ENCODE peak calls at places on chromosomes 11 and 22, in four cellular contexts. Y is fibroblast of lung, A is psoas muscle, I is IMR-90. N is an unnamed sample.

GRCh38 chr22:19619144-19620009 is 94.9 kb upstream of the SEPTIN5 start:
- DNase-seq in A (no peak), I (no peak), Y (no peak), N (no peak)

GRCh38 chr11:90204832-90205646 is 17.8 kb downstream of the CHORDC1 start:
- DNase-seq in I (peak), Y (peak), A (no peak), N (peak)

GRCh38 chr11:65424200-65425104 is 1.9 kb downstream of the NEAT1 start:
- DNase-seq in I (peak), Y (peak), A (peak), N (no peak)

GRCh38 chr11:21301981-21302380 is 632.6 kb downstream of the NELL1 start:
- DNase-seq in I (no peak), Y (no peak), A (no peak), N (no peak)

GRCh38 chr11:68322031-68322388 is 9.6 kb downstream of the LRP5 start:
- DNase-seq in I (no peak), Y (no peak), A (no peak), N (no peak)

GRCh38 chr11:132035228-132035627 is 664.8 kb downstream of the NTM start:
- DNase-seq in Y (no peak), I (peak), A (no peak), N (no peak)

GRCh38 chr11:79381036-79381435 is 59.8 kb downstream of the TENM4 start:
- DNase-seq in A (no peak), I (no peak), Y (no peak), N (no peak)

GRCh38 chr11:11268119-11268518 is 84.9 kb downstream of the CSNK2A3 start:
- DNase-seq in A (no peak), Y (no peak), I (no peak), N (no peak)

GRCh38 chr11:122123258-122123929 is 7.4 kb upstream of the BLID start:
- DNase-seq in Y (peak), I (no peak), A (no peak), N (no peak)

GRCh38 chr22:17706451-17706900 is 67.8 kb downstream of the BID start:
- DNase-seq in Y (peak), I (peak), A (no peak), N (peak)

GRCh38 chr11:124867700-124868099 is 2.5 kb downstream of the ROBO3 start:
- DNase-seq in A (no peak), Y (peak), I (peak), N (peak)

GRCh38 chr22:19127329-19128008 is 3.6 kb upstream of the TSSK2 start:
- DNase-seq in Y (no peak), I (no peak), A (peak), N (no peak)

GRCh38 chr11:92843455-92843854 is 126.0 kb upstream of the MTNR1B start:
- DNase-seq in Y (no peak), A (no peak), I (no peak), N (no peak)

GRCh38 chr22:47275479-47276218 is 513.2 kb downstream of the TBC1D22A start:
- DNase-seq in A (no peak), Y (no peak), I (no peak), N (no peak)

GRCh38 chr11:132639986-132640385 is 892.3 kb downstream of the OPCML start:
- DNase-seq in I (no peak), A (no peak), Y (no peak), N (no peak)

GRCh38 chr11:119468511-119468910 is 45.5 kb upstream of the THY1 start:
- DNase-seq in Y (no peak), A (no peak), I (no peak), N (no peak)

GRCh38 chr11:77200351-77200750 is 72.3 kb downstream of the MYO7A start:
- DNase-seq in I (no peak), A (no peak), Y (no peak), N (no peak)

GRCh38 chr11:69287968-69288882 is 5.7 kb upstream of the MYEOV start:
- DNase-seq in Y (no peak), A (peak), I (no peak), N (no peak)

GRCh38 chr22:50179937-50180726 is 5.6 kb upstream of the TRABD start:
- DNase-seq in Y (no peak), A (peak), I (no peak), N (no peak)

GRCh38 chr11:15687342-15687741 is 572.6 kb downstream of the INSC start:
- DNase-seq in A (no peak), Y (no peak), I (peak), N (no peak)

GRCh38 chr11:68468217-68468828 is 7.8 kb downstream of the PPP6R3 start:
- DNase-seq in I (no peak), A (no peak), Y (no peak), N (no peak)

GRCh38 chr22:36055376-36056310 is 27.0 kb upstream of the RBFOX2 start:
- DNase-seq in I (peak), Y (peak), A (peak), N (no peak)

GRCh38 chr22:27139935-27140493 is 482.6 kb downstream of the MIAT start:
- DNase-seq in I (peak), A (no peak), Y (peak), N (peak)

GRCh38 chr11:58391879-58392278 is 14.8 kb downstream of the OR5B3 start:
- DNase-seq in A (no peak), I (peak), Y (no peak), N (no peak)

GRCh38 chr11:33620423-33621120 is 80.1 kb downstream of the C11orf91 start:
- DNase-seq in Y (peak), I (peak), A (no peak), N (peak)

GRCh38 chr11:60428517-60428916 is 855 bp upstream of the MS4A5 start:
- DNase-seq in A (no peak), Y (no peak), I (no peak), N (no peak)

GRCh38 chr22:40190501-40190900 is 12.8 kb downstream of the TNRC6B start:
- DNase-seq in A (no peak), I (no peak), Y (no peak), N (no peak)

GRCh38 chr11:23127706-23128105 is 267.4 kb upstream of the CCDC179 start:
- DNase-seq in A (no peak), Y (no peak), I (no peak), N (no peak)

GRCh38 chr11:76419896-76420295 is 24.9 kb upstream of the EMSY start:
- DNase-seq in I (no peak), Y (no peak), A (no peak), N (no peak)

GRCh38 chr22:35140879-35141745 is 75.2 kb downstream of the ISX start:
- DNase-seq in I (no peak), Y (no peak), A (no peak), N (no peak)

GRCh38 chr22:48277868-48278581 is 1515.6 kb downstream of the TBC1D22A start:
- DNase-seq in I (no peak), A (no peak), Y (no peak), N (no peak)

GRCh38 chr11:1772270-1773130 is 8.8 kb upstream of the CTSD start:
- DNase-seq in Y (peak), I (peak), A (peak), N (peak)

GRCh38 chr11:118619444-118620205 is 12.2 kb downstream of the PHLDB1 start:
- DNase-seq in A (peak), I (peak), Y (peak), N (peak)

GRCh38 chr22:33757443-33758124 is 162.7 kb downstream of the LARGE1 start:
- DNase-seq in A (no peak), I (no peak), Y (no peak), N (peak)

GRCh38 chr22:30968015-30968923 is at the start of gene MORC2:
- DNase-seq in A (peak), Y (no peak), I (peak), N (no peak)

GRCh38 chr11:100681064-100681502 is 6.0 kb upstream of the ARHGAP42 start:
- DNase-seq in Y (peak), A (peak), I (peak), N (no peak)

GRCh38 chr11:106420048-106420665 is 342.7 kb downstream of the AASDHPPT start:
- DNase-seq in I (no peak), Y (no peak), A (no peak), N (no peak)

GRCh38 chr22:45994516-45995404 is 17.8 kb upstream of the WNT7B start:
- DNase-seq in I (peak), A (peak), Y (peak), N (no peak)

DNA sequence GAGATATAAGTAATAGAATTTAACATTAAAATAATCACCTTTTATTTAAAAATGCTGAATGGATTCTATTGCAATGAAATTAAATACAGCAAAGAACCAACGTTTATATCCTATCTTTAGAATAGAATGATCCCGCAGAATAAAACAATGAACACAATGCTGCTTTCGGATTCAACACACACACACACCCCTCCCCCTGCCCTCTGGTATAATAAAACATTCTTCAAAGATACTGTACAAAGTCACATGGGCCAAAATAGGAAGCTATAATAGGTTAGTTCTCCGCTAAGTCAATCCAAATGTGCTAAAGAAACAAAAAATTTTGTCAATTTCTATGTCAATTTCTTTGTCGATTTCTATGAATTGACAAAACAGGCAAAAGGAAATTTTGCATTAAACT is 47.1 kb downstream of the TMEM123 start:
- DNase-seq in I (no peak), A (no peak), Y (no peak), N (no peak)
- TF ChIP-seq CTCF in I (no peak), A (no peak), Y (no peak), N (no peak)

DNA sequence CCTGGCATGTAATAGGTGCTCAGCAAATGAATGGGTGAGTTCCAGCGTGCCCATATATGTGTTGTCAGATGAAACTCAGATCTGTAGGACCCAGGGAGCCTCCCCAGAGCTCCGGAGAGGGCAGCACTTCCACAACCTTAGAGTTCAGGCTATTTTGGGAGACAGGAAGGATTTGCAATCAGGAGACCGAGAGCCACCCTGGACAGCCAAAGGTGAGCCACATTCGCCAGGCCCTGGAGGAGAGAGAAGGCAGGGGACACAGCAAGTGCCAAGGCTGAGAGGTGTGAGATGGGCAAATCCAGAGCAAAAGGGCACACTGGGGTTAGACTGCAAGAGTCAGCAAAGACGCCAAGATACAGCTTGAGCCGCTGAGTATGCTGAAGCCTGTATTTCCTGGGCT is 66.4 kb downstream of the CD82 start:
- DNase-seq in A (no peak), Y (no peak), I (no peak), N (no peak)
- H3K4me3 ChIP-seq in A (no peak), Y (no peak), I (no peak), N (no peak)

GRCh38 chr22:22348127-22348814 is 103.7 kb downstream of the VPREB1 start:
- DNase-seq in I (no peak), A (no peak), Y (no peak), N (no peak)
- TF ChIP-seq CTCF in I (peak), A (no peak), Y (no peak), N (no peak)

GRCh38 chr11:64281957-64282770 is 2.3 kb downstream of the BAD start:
- DNase-seq in A (no peak), I (no peak), Y (no peak), N (no peak)

GRCh38 chr11:64285885-64286800 is 495 bp downstream of the GPR137 start:
- DNase-seq in Y (no peak), A (peak), I (no peak), N (no peak)

GRCh38 chr11:64284962-64285884 is at the start of gene GPR137:
- DNase-seq in I (peak), A (peak), Y (peak), N (no peak)

GRCh38 chr11:64284048-64284961 is at the start of gene BAD:
- DNase-seq in A (peak), Y (peak), I (peak), N (peak)

GRCh38 chr11:64283092-64283491 is 1.4 kb downstream of the BAD start:
- DNase-seq in Y (no peak), I (no peak), A (no peak), N (no peak)
- H3K4me3 ChIP-seq in Y (no peak), I (no peak), A (peak), N (no peak)

DNA sequence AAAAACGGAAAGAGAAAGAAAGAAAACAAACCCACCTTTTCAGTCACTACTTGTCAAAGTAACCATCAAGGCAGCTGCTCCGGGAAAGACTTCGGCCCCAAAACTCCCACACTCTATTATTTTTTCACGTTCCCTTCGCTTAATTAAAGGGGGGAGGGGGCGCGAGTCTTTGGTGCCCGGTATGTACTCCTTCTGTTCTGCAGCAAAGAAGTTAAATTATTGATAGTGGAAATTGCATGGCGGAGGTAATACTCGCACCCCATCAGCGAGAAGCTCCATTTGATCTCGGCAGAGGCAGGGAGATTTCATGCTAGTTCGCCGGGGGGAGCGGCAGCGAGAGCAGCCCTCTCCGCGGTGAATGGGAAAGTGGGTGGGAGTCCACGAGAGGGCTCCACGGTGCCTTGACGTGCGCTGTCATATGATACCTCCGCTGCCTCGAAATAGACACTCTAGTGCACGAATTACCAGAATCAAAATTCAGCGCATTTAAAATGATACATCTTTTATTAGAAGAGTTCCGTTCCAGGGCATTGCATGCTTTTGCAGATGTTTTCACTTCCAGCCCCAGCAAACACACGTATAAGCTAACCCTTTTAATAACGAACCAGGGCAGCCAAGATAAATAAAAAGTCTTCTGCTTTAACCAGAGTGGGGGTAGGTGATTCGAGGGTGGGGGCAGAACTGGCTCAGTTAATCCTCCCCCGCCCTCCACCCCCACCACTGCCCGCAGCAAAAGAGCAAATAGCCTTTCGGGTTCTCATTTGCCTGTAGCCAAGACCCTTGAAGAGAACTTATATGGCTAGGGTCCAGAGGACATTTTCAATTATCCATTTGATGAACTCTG is 1.2 kb upstream of the BDNF start:
- DNase-seq in Y (peak), A (peak), I (peak), N (no peak)
- TF ChIP-seq CTCF in Y (peak), A (peak), I (peak), N (peak)